ENCODE peak calls at places on chromosomes 7 and 10, in five cellular contexts. One of them, this sample, is unnamed.

GRCh38 chr10:99530108-99531025 is 2.4 kb upstream of the NKX2-3 start:
- DNase-seq in hepatocyte: no peak
- DNase-seq in transverse colon: peak; percentile 22
- DNase-seq in endothelial cell: peak; percentile 46
- DNase-seq in fibroblast of lung: no peak
- DNase-seq in this sample: no peak

GRCh38 chr7:99375070-99375807 is 709 bp downstream of the ARPC1B start:
- DNase-seq in hepatocyte: peak; percentile 83
- DNase-seq in transverse colon: peak; percentile 88
- DNase-seq in fibroblast of lung: peak; percentile 65
- DNase-seq in endothelial cell: peak; percentile 58
- DNase-seq in this sample: peak; percentile 88

GRCh38 chr10:31590023-31590800 is 271.2 kb downstream of the ZEB1 start:
- DNase-seq in endothelial cell: no peak
- DNase-seq in transverse colon: no peak
- DNase-seq in fibroblast of lung: peak; percentile 64
- DNase-seq in hepatocyte: no peak
- DNase-seq in this sample: no peak

GRCh38 chr7:27254625-27255024 is 12.0 kb downstream of the EVX1 start:
- DNase-seq in fibroblast of lung: no peak
- DNase-seq in hepatocyte: no peak
- DNase-seq in endothelial cell: no peak
- DNase-seq in transverse colon: no peak
- DNase-seq in this sample: no peak

GRCh38 chr10:31645786-31646185 is 282.8 kb downstream of the ARHGAP12 start:
- DNase-seq in transverse colon: no peak
- DNase-seq in endothelial cell: no peak
- DNase-seq in hepatocyte: no peak
- DNase-seq in fibroblast of lung: no peak
- DNase-seq in this sample: no peak

GRCh38 chr7:601573-602340 is 82.1 kb upstream of the PDGFA start:
- DNase-seq in hepatocyte: no peak
- DNase-seq in endothelial cell: no peak
- DNase-seq in transverse colon: peak; percentile 61
- DNase-seq in fibroblast of lung: no peak
- DNase-seq in this sample: peak; percentile 54

GRCh38 chr7:140263277-140263676 is 86.5 kb upstream of the KDM7A start:
- DNase-seq in transverse colon: no peak
- DNase-seq in hepatocyte: no peak
- DNase-seq in endothelial cell: no peak
- DNase-seq in fibroblast of lung: no peak
- DNase-seq in this sample: no peak

GRCh38 chr10:47323087-47323486 is 833 bp downstream of the GDF2 start:
- DNase-seq in hepatocyte: no peak
- DNase-seq in transverse colon: no peak
- DNase-seq in endothelial cell: no peak
- DNase-seq in fibroblast of lung: no peak
- DNase-seq in this sample: no peak

GRCh38 chr7:44622342-44623151 is 16.1 kb downstream of the OGDH start:
- DNase-seq in endothelial cell: no peak
- DNase-seq in transverse colon: no peak
- DNase-seq in fibroblast of lung: peak; percentile 46
- DNase-seq in hepatocyte: peak; percentile 37
- DNase-seq in this sample: no peak

GRCh38 chr7:92100523-92100922 is 33.8 kb downstream of the CYP51A1 start:
- DNase-seq in endothelial cell: no peak
- DNase-seq in hepatocyte: peak; percentile 8
- DNase-seq in fibroblast of lung: no peak
- DNase-seq in transverse colon: no peak
- DNase-seq in this sample: no peak

GRCh38 chr10:7666253-7667023 is at the start of gene ITIH5:
- DNase-seq in transverse colon: no peak
- DNase-seq in hepatocyte: peak; percentile 23
- DNase-seq in endothelial cell: peak; percentile 11
- DNase-seq in fibroblast of lung: peak; percentile 5
- DNase-seq in this sample: no peak